ENCODE peak calls at places on chromosomes 6 and 20, in nine cellular contexts. One of them, this sample, is unnamed. For H3K27me3 and H3K9me3, the result is how much of the 10 kb centered on the place peaks cover.

GRCh38 chr6:151497935-151498726 is 4.3 kb downstream of the CCDC170 start:
- DNase-seq in naive thymus-derived CD4-positive, alpha-beta T cell: no peak
- DNase-seq in GM23248: peak
- DNase-seq in lower lobe of right lung: no peak
- DNase-seq in effector memory CD4-positive, alpha-beta T cell: no peak
- DNase-seq in heart left ventricle: no peak
- DNase-seq in Peyer's patch: no peak
- DNase-seq in CD8-positive, alpha-beta memory T cell: no peak
- DNase-seq in prostate gland: no peak
- DNase-seq in this sample: no peak

GRCh38 chr6:137776256-137776655 is 90.8 kb upstream of the TNFAIP3 start:
- DNase-seq in prostate gland: no peak
- DNase-seq in CD8-positive, alpha-beta memory T cell: no peak
- DNase-seq in effector memory CD4-positive, alpha-beta T cell: no peak
- DNase-seq in Peyer's patch: no peak
- DNase-seq in heart left ventricle: no peak
- DNase-seq in naive thymus-derived CD4-positive, alpha-beta T cell: no peak
- DNase-seq in lower lobe of right lung: no peak
- DNase-seq in GM23248: no peak
- DNase-seq in this sample: no peak

GRCh38 chr20:9744551-9744950 is 94.3 kb downstream of the PAK5 start:
- DNase-seq in heart left ventricle: no peak
- DNase-seq in CD8-positive, alpha-beta memory T cell: no peak
- DNase-seq in lower lobe of right lung: no peak
- DNase-seq in naive thymus-derived CD4-positive, alpha-beta T cell: no peak
- DNase-seq in Peyer's patch: no peak
- DNase-seq in effector memory CD4-positive, alpha-beta T cell: no peak
- DNase-seq in prostate gland: no peak
- DNase-seq in GM23248: no peak
- DNase-seq in this sample: no peak

GRCh38 chr6:125164696-125165095 is 11.1 kb downstream of the TPD52L1 start:
- DNase-seq in GM23248: no peak
- DNase-seq in heart left ventricle: no peak
- DNase-seq in Peyer's patch: no peak
- DNase-seq in CD8-positive, alpha-beta memory T cell: no peak
- DNase-seq in lower lobe of right lung: no peak
- DNase-seq in naive thymus-derived CD4-positive, alpha-beta T cell: no peak
- DNase-seq in effector memory CD4-positive, alpha-beta T cell: no peak
- DNase-seq in prostate gland: no peak
- DNase-seq in this sample: no peak

GRCh38 chr6:163841326-163841725 is 426.8 kb downstream of the QKI start:
- DNase-seq in lower lobe of right lung: no peak
- DNase-seq in CD8-positive, alpha-beta memory T cell: no peak
- DNase-seq in heart left ventricle: no peak
- DNase-seq in naive thymus-derived CD4-positive, alpha-beta T cell: no peak
- DNase-seq in GM23248: no peak
- DNase-seq in prostate gland: no peak
- DNase-seq in Peyer's patch: no peak
- DNase-seq in effector memory CD4-positive, alpha-beta T cell: no peak
- DNase-seq in this sample: no peak

GRCh38 chr6:24583463-24584389 is 62.3 kb downstream of the KIAA0319 start:
- DNase-seq in Peyer's patch: peak
- DNase-seq in GM23248: peak
- DNase-seq in effector memory CD4-positive, alpha-beta T cell: peak
- DNase-seq in heart left ventricle: peak
- DNase-seq in lower lobe of right lung: peak
- DNase-seq in prostate gland: peak
- DNase-seq in CD8-positive, alpha-beta memory T cell: peak
- DNase-seq in naive thymus-derived CD4-positive, alpha-beta T cell: peak
- DNase-seq in this sample: peak

GRCh38 chr6:136344420-136344819 is 54.8 kb upstream of the BCLAF1 start:
- DNase-seq in Peyer's patch: no peak
- DNase-seq in lower lobe of right lung: no peak
- DNase-seq in GM23248: peak
- DNase-seq in CD8-positive, alpha-beta memory T cell: no peak
- DNase-seq in effector memory CD4-positive, alpha-beta T cell: no peak
- DNase-seq in heart left ventricle: no peak
- DNase-seq in prostate gland: no peak
- DNase-seq in naive thymus-derived CD4-positive, alpha-beta T cell: no peak
- DNase-seq in this sample: no peak

GRCh38 chr6:33316603-33317417 is 734 bp downstream of the ZBTB22 start:
- DNase-seq in effector memory CD4-positive, alpha-beta T cell: no peak
- DNase-seq in GM23248: no peak
- DNase-seq in CD8-positive, alpha-beta memory T cell: no peak
- DNase-seq in prostate gland: no peak
- DNase-seq in lower lobe of right lung: no peak
- DNase-seq in Peyer's patch: no peak
- DNase-seq in heart left ventricle: peak
- DNase-seq in naive thymus-derived CD4-positive, alpha-beta T cell: no peak
- DNase-seq in this sample: no peak

GRCh38 chr20:57616143-57616951 is 3.9 kb downstream of the ZBP1 start:
- DNase-seq in GM23248: no peak
- DNase-seq in prostate gland: no peak
- DNase-seq in lower lobe of right lung: no peak
- DNase-seq in heart left ventricle: no peak
- DNase-seq in CD8-positive, alpha-beta memory T cell: no peak
- DNase-seq in naive thymus-derived CD4-positive, alpha-beta T cell: no peak
- DNase-seq in effector memory CD4-positive, alpha-beta T cell: no peak
- DNase-seq in Peyer's patch: no peak
- DNase-seq in this sample: no peak

GRCh38 chr6:31899215-31899614 is 1.7 kb upstream of the EHMT2 start:
- DNase-seq in prostate gland: no peak
- DNase-seq in heart left ventricle: no peak
- DNase-seq in lower lobe of right lung: no peak
- DNase-seq in CD8-positive, alpha-beta memory T cell: no peak
- DNase-seq in effector memory CD4-positive, alpha-beta T cell: no peak
- DNase-seq in GM23248: no peak
- DNase-seq in naive thymus-derived CD4-positive, alpha-beta T cell: no peak
- DNase-seq in Peyer's patch: no peak
- DNase-seq in this sample: no peak

GRCh38 chr6:45710304-45710821 is 305.3 kb downstream of the CLIC5 start:
- DNase-seq in heart left ventricle: no peak
- DNase-seq in lower lobe of right lung: peak
- DNase-seq in Peyer's patch: no peak
- DNase-seq in prostate gland: no peak
- DNase-seq in effector memory CD4-positive, alpha-beta T cell: no peak
- DNase-seq in naive thymus-derived CD4-positive, alpha-beta T cell: no peak
- DNase-seq in CD8-positive, alpha-beta memory T cell: no peak
- DNase-seq in GM23248: peak
- DNase-seq in this sample: no peak

GRCh38 chr6:10555625-10556309 is 34.6 kb downstream of the GCNT2 start:
- DNase-seq in heart left ventricle: peak
- DNase-seq in GM23248: peak
- DNase-seq in CD8-positive, alpha-beta memory T cell: no peak
- DNase-seq in lower lobe of right lung: peak
- DNase-seq in naive thymus-derived CD4-positive, alpha-beta T cell: no peak
- DNase-seq in effector memory CD4-positive, alpha-beta T cell: no peak
- DNase-seq in prostate gland: peak
- DNase-seq in Peyer's patch: peak
- DNase-seq in this sample: peak

GRCh38 chr6:132354517-132355167 is 46.6 kb downstream of the MOXD1 start:
- DNase-seq in heart left ventricle: no peak
- DNase-seq in naive thymus-derived CD4-positive, alpha-beta T cell: peak
- DNase-seq in CD8-positive, alpha-beta memory T cell: peak
- DNase-seq in effector memory CD4-positive, alpha-beta T cell: no peak
- DNase-seq in GM23248: no peak
- DNase-seq in lower lobe of right lung: peak
- DNase-seq in Peyer's patch: no peak
- DNase-seq in prostate gland: no peak
- DNase-seq in this sample: no peak

GRCh38 chr20:58661298-58662141 is 10.4 kb downstream of the STX16 start:
- DNase-seq in lower lobe of right lung: no peak
- DNase-seq in naive thymus-derived CD4-positive, alpha-beta T cell: peak
- DNase-seq in heart left ventricle: no peak
- DNase-seq in prostate gland: no peak
- DNase-seq in GM23248: no peak
- DNase-seq in CD8-positive, alpha-beta memory T cell: peak
- DNase-seq in effector memory CD4-positive, alpha-beta T cell: no peak
- DNase-seq in Peyer's patch: no peak
- DNase-seq in this sample: no peak

GRCh38 chr6:50272611-50273010 is 222.9 kb upstream of the DEFB112 start:
- DNase-seq in prostate gland: no peak
- DNase-seq in heart left ventricle: no peak
- DNase-seq in effector memory CD4-positive, alpha-beta T cell: no peak
- DNase-seq in CD8-positive, alpha-beta memory T cell: no peak
- DNase-seq in GM23248: no peak
- DNase-seq in lower lobe of right lung: no peak
- DNase-seq in Peyer's patch: no peak
- DNase-seq in naive thymus-derived CD4-positive, alpha-beta T cell: no peak
- DNase-seq in this sample: peak

GRCh38 chr20:17803765-17804164 is 104.0 kb downstream of the BANF2 start:
- DNase-seq in effector memory CD4-positive, alpha-beta T cell: no peak
- DNase-seq in naive thymus-derived CD4-positive, alpha-beta T cell: no peak
- DNase-seq in heart left ventricle: no peak
- DNase-seq in Peyer's patch: no peak
- DNase-seq in lower lobe of right lung: no peak
- DNase-seq in CD8-positive, alpha-beta memory T cell: no peak
- DNase-seq in GM23248: no peak
- DNase-seq in prostate gland: no peak
- DNase-seq in this sample: no peak

GRCh38 chr20:45470939-45471338 is 1.4 kb downstream of the WFDC2 start:
- DNase-seq in heart left ventricle: no peak
- DNase-seq in effector memory CD4-positive, alpha-beta T cell: no peak
- DNase-seq in CD8-positive, alpha-beta memory T cell: no peak
- DNase-seq in Peyer's patch: no peak
- DNase-seq in naive thymus-derived CD4-positive, alpha-beta T cell: no peak
- DNase-seq in prostate gland: no peak
- DNase-seq in lower lobe of right lung: no peak
- DNase-seq in GM23248: peak
- DNase-seq in this sample: no peak

GRCh38 chr6:90928051-90928450 is 341.2 kb upstream of the MAP3K7 start:
- DNase-seq in GM23248: no peak
- DNase-seq in lower lobe of right lung: no peak
- DNase-seq in naive thymus-derived CD4-positive, alpha-beta T cell: no peak
- DNase-seq in prostate gland: no peak
- DNase-seq in effector memory CD4-positive, alpha-beta T cell: no peak
- DNase-seq in Peyer's patch: no peak
- DNase-seq in CD8-positive, alpha-beta memory T cell: no peak
- DNase-seq in heart left ventricle: no peak
- DNase-seq in this sample: no peak

GRCh38 chr6:149941583-149942460 is at the start of gene ULBP2:
- DNase-seq in effector memory CD4-positive, alpha-beta T cell: peak
- DNase-seq in CD8-positive, alpha-beta memory T cell: peak
- DNase-seq in lower lobe of right lung: peak
- DNase-seq in prostate gland: peak
- DNase-seq in Peyer's patch: peak
- DNase-seq in heart left ventricle: peak
- DNase-seq in GM23248: peak
- DNase-seq in naive thymus-derived CD4-positive, alpha-beta T cell: peak
- DNase-seq in this sample: peak

DNA sequence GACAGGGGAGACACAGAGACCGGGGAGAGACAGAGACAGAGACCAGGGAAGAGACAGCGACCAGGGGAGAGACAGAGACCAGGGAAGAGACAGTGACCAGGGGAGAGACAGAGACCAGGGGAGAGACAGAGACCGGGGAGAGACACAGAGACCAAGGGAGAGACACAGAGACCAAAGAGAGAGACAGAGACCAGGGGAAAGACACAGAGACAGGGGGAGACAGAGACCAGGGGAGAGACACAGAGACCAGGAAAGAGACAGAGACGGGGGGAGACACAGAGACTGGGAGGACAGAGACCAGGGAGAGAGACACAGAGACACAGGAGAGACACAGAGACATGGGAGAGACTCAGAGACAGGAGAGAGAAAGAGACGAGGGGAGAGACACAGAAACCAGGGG is 43.9 kb downstream of the YTHDF1 start:
- DNase-seq in prostate gland: no peak
- DNase-seq in heart left ventricle: no peak
- DNase-seq in lower lobe of right lung: no peak
- DNase-seq in naive thymus-derived CD4-positive, alpha-beta T cell: no peak
- DNase-seq in CD8-positive, alpha-beta memory T cell: no peak
- DNase-seq in effector memory CD4-positive, alpha-beta T cell: no peak
- DNase-seq in Peyer's patch: no peak
- DNase-seq in GM23248: no peak
- DNase-seq in this sample: no peak
- H3K27me3 ChIP-seq in prostate gland: half or more
- H3K27me3 ChIP-seq in heart left ventricle: under half
- H3K27me3 ChIP-seq in lower lobe of right lung: half or more
- H3K27me3 ChIP-seq in naive thymus-derived CD4-positive, alpha-beta T cell: under half
- H3K27me3 ChIP-seq in CD8-positive, alpha-beta memory T cell: under half
- H3K27me3 ChIP-seq in effector memory CD4-positive, alpha-beta T cell: under half
- H3K27me3 ChIP-seq in Peyer's patch: under half
- H3K27me3 ChIP-seq in GM23248: half or more
- H3K27me3 ChIP-seq in this sample: half or more

DNA sequence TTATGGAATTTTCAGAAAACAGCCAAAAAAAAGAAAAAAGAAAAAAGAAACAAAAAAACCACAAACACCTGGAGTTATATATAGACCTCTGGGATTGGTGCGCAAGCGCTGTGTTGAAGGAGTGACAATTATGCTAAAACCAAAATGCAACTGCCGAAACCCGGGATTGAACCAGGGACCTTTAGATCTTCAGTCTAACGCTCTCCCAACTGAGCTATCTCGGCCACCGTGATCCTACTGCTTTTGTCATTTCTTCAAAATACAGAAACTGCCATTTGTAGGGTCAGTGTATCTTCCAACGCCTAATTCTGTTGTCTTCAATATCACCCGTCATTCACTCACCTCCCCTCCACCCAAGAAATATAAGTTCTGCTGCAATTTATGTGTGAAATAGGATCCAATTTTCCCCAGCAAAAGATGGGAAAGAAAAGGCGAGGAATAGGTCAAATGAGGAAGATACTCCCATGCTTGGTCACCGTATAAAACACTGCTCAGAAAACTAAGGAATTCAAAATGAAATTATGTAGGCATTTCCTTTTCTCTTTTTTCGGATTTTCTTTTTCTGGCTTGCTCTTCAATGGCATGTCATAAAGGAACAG is 116.0 kb downstream of the TRIM27 start:
- DNase-seq in prostate gland: no peak
- DNase-seq in CD8-positive, alpha-beta memory T cell: no peak
- DNase-seq in Peyer's patch: no peak
- DNase-seq in lower lobe of right lung: no peak
- DNase-seq in GM23248: peak
- DNase-seq in effector memory CD4-positive, alpha-beta T cell: no peak
- DNase-seq in naive thymus-derived CD4-positive, alpha-beta T cell: no peak
- DNase-seq in heart left ventricle: no peak
- DNase-seq in this sample: no peak
- H3K4me3 ChIP-seq in prostate gland: no peak
- H3K4me3 ChIP-seq in CD8-positive, alpha-beta memory T cell: no peak
- H3K4me3 ChIP-seq in Peyer's patch: no peak
- H3K4me3 ChIP-seq in lower lobe of right lung: no peak
- H3K4me3 ChIP-seq in GM23248: peak
- H3K4me3 ChIP-seq in effector memory CD4-positive, alpha-beta T cell: no peak
- H3K4me3 ChIP-seq in naive thymus-derived CD4-positive, alpha-beta T cell: no peak
- H3K4me3 ChIP-seq in heart left ventricle: no peak
- H3K4me3 ChIP-seq in this sample: peak

GRCh38 chr20:31257364-31257763 is at the start of gene DEFB115:
- DNase-seq in GM23248: no peak
- DNase-seq in naive thymus-derived CD4-positive, alpha-beta T cell: no peak
- DNase-seq in Peyer's patch: no peak
- DNase-seq in heart left ventricle: no peak
- DNase-seq in lower lobe of right lung: no peak
- DNase-seq in effector memory CD4-positive, alpha-beta T cell: no peak
- DNase-seq in prostate gland: no peak
- DNase-seq in CD8-positive, alpha-beta memory T cell: no peak
- DNase-seq in this sample: no peak
- H3K9me3 ChIP-seq in GM23248: under half
- H3K9me3 ChIP-seq in naive thymus-derived CD4-positive, alpha-beta T cell: under half
- H3K9me3 ChIP-seq in Peyer's patch: under half
- H3K9me3 ChIP-seq in heart left ventricle: under half
- H3K9me3 ChIP-seq in lower lobe of right lung: under half
- H3K9me3 ChIP-seq in effector memory CD4-positive, alpha-beta T cell: under half
- H3K9me3 ChIP-seq in prostate gland: under half
- H3K9me3 ChIP-seq in CD8-positive, alpha-beta memory T cell: under half
- H3K9me3 ChIP-seq in this sample: under half

GRCh38 chr20:60765821-60766403 is 486.1 kb upstream of the CDH4 start:
- DNase-seq in lower lobe of right lung: no peak
- DNase-seq in CD8-positive, alpha-beta memory T cell: no peak
- DNase-seq in naive thymus-derived CD4-positive, alpha-beta T cell: no peak
- DNase-seq in Peyer's patch: no peak
- DNase-seq in effector memory CD4-positive, alpha-beta T cell: no peak
- DNase-seq in heart left ventricle: no peak
- DNase-seq in GM23248: no peak
- DNase-seq in prostate gland: no peak
- DNase-seq in this sample: no peak
- H3K27me3 ChIP-seq in lower lobe of right lung: under half
- H3K27me3 ChIP-seq in CD8-positive, alpha-beta memory T cell: under half
- H3K27me3 ChIP-seq in naive thymus-derived CD4-positive, alpha-beta T cell: under half
- H3K27me3 ChIP-seq in Peyer's patch: under half
- H3K27me3 ChIP-seq in effector memory CD4-positive, alpha-beta T cell: under half
- H3K27me3 ChIP-seq in heart left ventricle: under half
- H3K27me3 ChIP-seq in GM23248: under half
- H3K27me3 ChIP-seq in prostate gland: under half
- H3K27me3 ChIP-seq in this sample: under half

This sample was measured in MG63.